ENCODE peak calls at places on chromosomes 12 and 14, in eight cellular contexts. G, Z, M, H, C, Y, D and B are unnamed samples.

GRCh38 chr12:95198914-95199313 is 18.4 kb downstream of the FGD6 start:
- DNase-seq in G (no peak), Z (no peak), M (no peak), H (no peak), C (no peak), Y (no peak), D (no peak), B (no peak)

GRCh38 chr14:96888158-96888557 is 91.0 kb downstream of the VRK1 start:
- DNase-seq in G (no peak), Z (no peak), M (no peak), H (no peak), C (no peak), Y (no peak), D (no peak), B (no peak)

GRCh38 chr14:44657688-44658388 is 150.8 kb upstream of the FSCB start:
- DNase-seq in G (no peak), Z (no peak), M (no peak), H (peak; percentile 0), C (no peak), Y (no peak), D (no peak), B (peak; percentile 13)

GRCh38 chr12:55705802-55706402 is 1.8 kb downstream of the ITGA7 start:
- DNase-seq in G (no peak), Z (no peak), M (no peak), H (no peak), C (no peak), Y (no peak), D (no peak), B (no peak)

GRCh38 chr14:96508900-96509299 is 6.7 kb downstream of the PAPOLA start:
- DNase-seq in G (no peak), Z (no peak), M (no peak), H (no peak), C (no peak), Y (no peak), D (no peak), B (no peak)

GRCh38 chr12:94710933-94711332 is 60.6 kb upstream of the TMCC3 start:
- DNase-seq in G (no peak), Z (no peak), M (peak; percentile 50), H (peak; percentile 4), C (peak; percentile 43), Y (no peak), D (no peak), B (no peak)

GRCh38 chr14:78985668-78986073 is 815.5 kb downstream of the NRXN3 start:
- DNase-seq in G (no peak), Z (no peak), M (no peak), H (no peak), C (no peak), Y (no peak), D (no peak), B (no peak)

GRCh38 chr12:12367096-12367998 is 10.5 kb downstream of the BORCS5 start:
- DNase-seq in G (no peak), Z (no peak), M (no peak), H (no peak), C (no peak), Y (no peak), D (no peak), B (no peak)

GRCh38 chr12:3002636-3003035 is 43.4 kb downstream of the TEAD4 start:
- DNase-seq in G (no peak), Z (no peak), M (no peak), H (no peak), C (no peak), Y (no peak), D (no peak), B (no peak)

GRCh38 chr12:3000548-3001275 is 41.5 kb downstream of the TEAD4 start:
- DNase-seq in G (no peak), Z (no peak), M (no peak), H (no peak), C (no peak), Y (no peak), D (no peak), B (no peak)

GRCh38 chr12:2998789-2999264 is 39.6 kb downstream of the TEAD4 start:
- DNase-seq in G (no peak), Z (no peak), M (no peak), H (peak; percentile 88), C (no peak), Y (peak; percentile 82), D (no peak), B (no peak)

GRCh38 chr12:2997989-2998670 is 38.9 kb downstream of the TEAD4 start:
- DNase-seq in G (no peak), Z (no peak), M (no peak), H (no peak), C (no peak), Y (no peak), D (no peak), B (no peak)

GRCh38 chr12:2999265-2999841 is 40.2 kb downstream of the TEAD4 start:
- DNase-seq in G (no peak), Z (no peak), M (no peak), H (no peak), C (no peak), Y (peak; percentile 43), D (no peak), B (peak; percentile 67)
- H3K4me3 ChIP-seq in G (no peak overlapping the region), Z (no peak overlapping the region), M (no peak overlapping the region), H (no peak overlapping the region), C (no peak overlapping the region), Y (peak overlapping the region; percentile 35), D (no peak overlapping the region), B (no peak overlapping the region)

GRCh38 chr12:115755752-115756140 is 521.7 kb downstream of the MED13L start:
- DNase-seq in G (no peak), Z (no peak), M (no peak), H (no peak), C (no peak), Y (no peak), D (no peak), B (no peak)

GRCh38 chr12:115752913-115753726 is 524.4 kb downstream of the MED13L start:
- DNase-seq in G (peak; percentile 87), Z (peak; percentile 48), M (peak; percentile 14), H (peak; percentile 77), C (peak; percentile 42), Y (peak; percentile 47), D (peak; percentile 33), B (peak; percentile 46)

GRCh38 chr12:115756804-115757203 is 520.7 kb downstream of the MED13L start:
- DNase-seq in G (no peak), Z (no peak), M (no peak), H (no peak), C (no peak), Y (no peak), D (no peak), B (no peak)

GRCh38 chr12:115756271-115756670 is 521.2 kb downstream of the MED13L start:
- DNase-seq in G (no peak), Z (no peak), M (no peak), H (no peak), C (no peak), Y (no peak), D (no peak), B (no peak)

DNA sequence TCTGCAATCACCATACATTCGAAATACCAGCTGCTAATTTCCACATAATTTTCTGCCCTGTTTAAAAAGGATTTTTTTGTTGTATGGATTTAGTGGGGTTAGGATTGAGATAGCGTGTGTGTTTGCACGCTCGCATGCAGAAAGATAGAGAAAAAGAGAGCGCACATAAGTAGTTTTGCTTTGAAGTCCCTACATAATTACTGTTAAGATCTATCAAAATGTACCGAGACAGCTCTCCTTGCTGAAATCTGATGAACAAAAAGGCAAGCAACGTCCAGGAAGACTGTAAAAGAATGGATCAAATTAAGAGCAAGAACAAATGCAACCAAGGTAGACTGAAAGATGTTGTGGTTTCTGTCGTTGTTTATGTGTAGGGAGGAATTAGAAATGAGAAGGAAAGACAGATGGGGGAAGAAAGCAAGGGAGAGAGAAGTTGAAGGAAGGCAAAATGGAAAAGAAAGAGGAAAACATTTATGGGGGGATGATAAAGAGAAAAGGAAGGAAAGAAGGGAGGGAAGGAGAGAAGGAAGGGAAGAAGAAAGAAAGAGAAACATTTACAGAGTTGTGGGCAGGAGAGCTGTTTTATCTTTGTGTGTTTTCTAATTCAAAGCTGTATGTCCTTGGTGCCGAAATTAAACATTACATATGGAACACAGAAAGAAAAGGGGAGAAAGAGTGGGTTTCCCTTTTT is 522.3 kb downstream of the MED13L start:
- DNase-seq in G (no peak), Z (no peak), M (no peak), H (no peak), C (no peak), Y (no peak), D (no peak), B (no peak)
- H3K27me3 ChIP-seq in G (no peaks in the 10 kb centered on the region), Z (no peaks in the 10 kb centered on the region), M (peaks cover 54% of the 10 kb centered on the region), H (peaks cover 11% of the 10 kb centered on the region), C (peaks cover 49% of the 10 kb centered on the region), Y (peaks cover 26% of the 10 kb centered on the region), D (peaks cover 3% of the 10 kb centered on the region), B (no peaks in the 10 kb centered on the region)

GRCh38 chr12:121795029-121795977 is 1.8 kb upstream of the RHOF start:
- DNase-seq in G (peak; percentile 90), Z (peak; percentile 80), M (peak; percentile 94), H (peak; percentile 81), C (peak; percentile 76), Y (peak; percentile 85), D (peak; percentile 94), B (peak; percentile 89)
- TF ChIP-seq POLR2A in G (no peak), Z (no peak), M (no peak), H (no peak), C (no peak), Y (no peak), D (no peak), B (no peak)

DNA sequence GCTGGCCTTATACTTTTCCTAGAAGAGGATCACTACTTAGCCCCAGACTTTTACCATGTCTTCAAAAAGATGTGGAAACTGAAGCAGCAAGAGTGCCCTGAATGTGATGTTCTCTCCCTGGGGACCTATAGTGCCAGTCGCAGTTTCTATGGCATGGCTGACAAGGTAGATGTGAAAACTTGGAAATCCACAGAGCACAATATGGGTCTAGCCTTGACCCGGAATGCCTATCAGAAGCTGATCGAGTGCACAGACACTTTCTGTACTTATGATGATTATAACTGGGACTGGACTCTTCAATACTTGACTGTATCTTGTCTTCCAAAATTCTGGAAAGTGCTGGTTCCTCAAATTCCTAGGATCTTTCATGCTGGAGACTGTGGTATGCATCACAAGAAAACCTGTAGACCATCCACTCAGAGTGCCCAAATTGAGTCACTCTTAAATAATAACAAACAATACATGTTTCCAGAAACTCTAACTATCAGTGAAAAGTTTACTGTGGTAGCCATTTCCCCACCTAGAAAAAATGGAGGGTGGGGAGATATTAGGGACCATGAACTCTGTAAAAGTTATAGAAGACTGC is 1.5 kb downstream of the MGAT2 start:
- DNase-seq in G (no peak), Z (no peak), M (no peak), H (no peak), C (no peak), Y (no peak), D (no peak), B (no peak)
- H3K4me3 ChIP-seq in G (peak overlapping the region; percentile 94), Z (peak overlapping the region; percentile 80), M (peak overlapping the region; percentile 99), H (peak overlapping the region; percentile 84), C (no peak overlapping the region), Y (peak overlapping the region; percentile 74), D (peak overlapping the region; percentile 87), B (no peak overlapping the region)

GRCh38 chr12:53694746-53695145 is 18.9 kb upstream of the ATP5MC2 start:
- DNase-seq in G (no peak), Z (no peak), M (no peak), H (no peak), C (no peak), Y (no peak), D (no peak), B (no peak)
- H3K27me3 ChIP-seq in G (peaks cover 2% of the 10 kb centered on the region), Z (peaks cover 4% of the 10 kb centered on the region), M (peaks cover 84% of the 10 kb centered on the region), H (peaks cover 51% of the 10 kb centered on the region), C (peaks cover 3% of the 10 kb centered on the region), Y (peaks cover 72% of the 10 kb centered on the region), D (peaks cover 66% of the 10 kb centered on the region), B (peaks cover 15% of the 10 kb centered on the region)

GRCh38 chr14:71320734-71321555 is 413.7 kb downstream of the PCNX1 start:
- DNase-seq in G (peak; percentile 37), Z (peak; percentile 51), M (peak; percentile 67), H (peak; percentile 69), C (no peak), Y (peak; percentile 56), D (peak; percentile 73), B (peak; percentile 69)
- TF ChIP-seq POLR2A in G (peak; percentile 41), Z (peak; percentile 2), M (peak; percentile 29), H (peak; percentile 36), C (no peak), Y (peak; percentile 31), D (no peak), B (peak; percentile 71)

GRCh38 chr14:67239582-67239981 is 1.7 kb upstream of the PALS1 start:
- DNase-seq in G (no peak), Z (no peak), M (no peak), H (no peak), C (no peak), Y (no peak), D (no peak), B (no peak)
- H3K4me3 ChIP-seq in G (no peak overlapping the region), Z (no peak overlapping the region), M (no peak overlapping the region), H (no peak overlapping the region), C (no peak overlapping the region), Y (no peak overlapping the region), D (no peak overlapping the region), B (no peak overlapping the region)